ENCODE peak calls at places on chromosomes 12 and 14, in seven cellular contexts. P is ureter; M is activated T-helper 1 cell treated with anti-CD3 and anti-CD28 coated beads, Interleukin-12 subunit alpha, Interleukin-12 subunit beta, Interleukin-2, Interleukin-4 antibody, amounts not matched to agents 30 ng/mL and 10 ng/mL and 1 ng/mL, durations not matched to agents 14 hours and 24 hours and 36 hours; H is fibroblast of lung; A is upper lobe of right lung; U is K562; K is aorta. N is an unnamed sample.

GRCh38 chr12:58860788-58861240 is 59.5 kb downstream of the LRIG3 start:
- DNase-seq in P (no peak), M (no peak), H (no peak), A (no peak), U (no peak), K (no peak), N (no peak)

GRCh38 chr14:99604766-99605298 is 825 bp upstream of the CCDC85C start:
- DNase-seq in P (no peak), M (peak), H (no peak), A (peak), U (peak), K (peak), N (no peak)

GRCh38 chr12:131795688-131796410 is 32.3 kb upstream of the MMP17 start:
- DNase-seq in P (no peak), M (no peak), H (no peak), A (peak), U (no peak), K (no peak), N (no peak)

GRCh38 chr12:67957383-67957782 is 31.9 kb upstream of the IFNG-AS1 start:
- DNase-seq in P (no peak), M (no peak), H (no peak), A (no peak), U (no peak), K (no peak), N (peak)

GRCh38 chr12:47964102-47964723 is 817 bp downstream of the TMEM106C start:
- DNase-seq in P (no peak), M (peak), H (no peak), A (no peak), U (no peak), K (no peak), N (no peak)

GRCh38 chr12:15495742-15496141 is 173.4 kb downstream of the PTPRO start:
- DNase-seq in P (no peak), M (no peak), H (no peak), A (no peak), U (no peak), K (no peak), N (no peak)

GRCh38 chr14:97546491-97546890 is 749.3 kb downstream of the VRK1 start:
- DNase-seq in P (no peak), M (no peak), H (no peak), A (no peak), U (no peak), K (no peak), N (no peak)

GRCh38 chr12:2374092-2374740 is 321.4 kb downstream of the CACNA1C start:
- DNase-seq in P (no peak), M (no peak), H (no peak), A (no peak), U (no peak), K (no peak), N (no peak)

GRCh38 chr12:72270246-72270645 is 1.9 kb upstream of the TRHDE start:
- DNase-seq in P (no peak), M (no peak), H (peak), A (no peak), U (no peak), K (no peak), N (no peak)

GRCh38 chr12:110733089-110733715 is 9.5 kb downstream of the PPP1CC start:
- DNase-seq in P (no peak), M (no peak), H (peak), A (no peak), U (no peak), K (no peak), N (no peak)

GRCh38 chr14:105340821-105341408 is 26.4 kb downstream of the PACS2 start:
- DNase-seq in P (no peak), M (no peak), H (no peak), A (no peak), U (no peak), K (no peak), N (no peak)

GRCh38 chr12:124399622-124400021 is 104.7 kb downstream of the RFLNA start:
- DNase-seq in P (no peak), M (no peak), H (no peak), A (no peak), U (peak), K (peak), N (no peak)

GRCh38 chr12:41190360-41190759 is 2.2 kb downstream of the PDZRN4 start:
- DNase-seq in P (no peak), M (no peak), H (no peak), A (no peak), U (no peak), K (no peak), N (no peak)

GRCh38 chr14:21101802-21102413 is 1.0 kb downstream of the TMEM253 start:
- DNase-seq in P (no peak), M (no peak), H (no peak), A (no peak), U (no peak), K (no peak), N (no peak)

GRCh38 chr14:21022686-21023085 is 2.2 kb downstream of the NDRG2 start:
- DNase-seq in P (no peak), M (no peak), H (no peak), A (no peak), U (no peak), K (no peak), N (no peak)

GRCh38 chr14:35051796-35052195 is 5.7 kb downstream of the FAM177A1 start:
- DNase-seq in P (no peak), M (no peak), H (peak), A (no peak), U (no peak), K (no peak), N (peak)

GRCh38 chr12:56115329-56115728 is 1.1 kb upstream of the RPL41 start:
- DNase-seq in P (no peak), M (no peak), H (peak), A (no peak), U (no peak), K (no peak), N (no peak)

GRCh38 chr12:65651060-65651459 is 173.2 kb upstream of the HMGA2 start:
- DNase-seq in P (no peak), M (no peak), H (no peak), A (no peak), U (no peak), K (no peak), N (no peak)

GRCh38 chr14:56474419-56475022 is 105.1 kb upstream of the TMEM260 start:
- DNase-seq in P (no peak), M (no peak), H (peak), A (no peak), U (peak), K (no peak), N (peak)

GRCh38 chr14:84409435-84409834 is 1120.5 kb upstream of the FLRT2 start:
- DNase-seq in P (no peak), M (no peak), H (no peak), A (no peak), U (no peak), K (no peak), N (no peak)

GRCh38 chr14:34220311-34220710 is 241.7 kb downstream of the SPTSSA start:
- DNase-seq in P (no peak), M (no peak), H (no peak), A (no peak), U (no peak), K (no peak), N (no peak)

GRCh38 chr12:109228664-109229063 is 80.4 kb downstream of the FOXN4 start:
- DNase-seq in P (no peak), M (no peak), H (no peak), A (no peak), U (no peak), K (no peak), N (no peak)

GRCh38 chr14:56482306-56482705 is 97.3 kb upstream of the TMEM260 start:
- DNase-seq in P (no peak), M (no peak), H (peak), A (no peak), U (peak), K (no peak), N (peak)

GRCh38 chr12:57149309-57149900 is 2.0 kb upstream of the LRP1-AS start:
- DNase-seq in P (peak), M (no peak), H (peak), A (no peak), U (no peak), K (peak), N (no peak)

GRCh38 chr12:104667139-104667538 is 210.4 kb downstream of the CHST11 start:
- DNase-seq in P (no peak), M (no peak), H (peak), A (no peak), U (no peak), K (no peak), N (no peak)

GRCh38 chr14:103126088-103126872 is 3.0 kb downstream of the TNFAIP2 start:
- DNase-seq in P (no peak), M (no peak), H (no peak), A (no peak), U (no peak), K (peak), N (no peak)

GRCh38 chr12:6965714-6966113 is 4.8 kb downstream of the PHB2 start:
- DNase-seq in P (no peak), M (no peak), H (no peak), A (peak), U (no peak), K (no peak), N (no peak)

GRCh38 chr12:106647793-106648514 is 65.2 kb downstream of the RFX4 start:
- DNase-seq in P (no peak), M (no peak), H (no peak), A (no peak), U (no peak), K (no peak), N (no peak)

GRCh38 chr12:114679452-114679875 is 4.5 kb downstream of the TBX3 start:
- DNase-seq in P (no peak), M (no peak), H (peak), A (no peak), U (no peak), K (no peak), N (no peak)

GRCh38 chr12:91877022-91877421 is 268.6 kb downstream of the BTG1 start:
- DNase-seq in P (peak), M (peak), H (peak), A (peak), U (no peak), K (peak), N (peak)

GRCh38 chr14:100438678-100439592 is 115.8 kb downstream of the SLC25A47 start:
- DNase-seq in P (no peak), M (no peak), H (peak), A (no peak), U (no peak), K (no peak), N (peak)

GRCh38 chr12:71876400-71876799 is 36.8 kb downstream of the TBC1D15 start:
- DNase-seq in P (no peak), M (no peak), H (no peak), A (no peak), U (no peak), K (no peak), N (no peak)

GRCh38 chr14:58955294-58955821 is 233.1 kb upstream of the DAAM1 start:
- DNase-seq in P (no peak), M (no peak), H (no peak), A (no peak), U (no peak), K (no peak), N (no peak)

GRCh38 chr12:26803552-26803951 is 29.4 kb downstream of the ITPR2 start:
- DNase-seq in P (no peak), M (no peak), H (no peak), A (no peak), U (no peak), K (no peak), N (no peak)